ENCODE peak calls at places on chromosomes 3 and 15, in nine cellular contexts. C is right atrium auricular region; Z is IMR-90; R is CD8-positive, alpha-beta memory T cell; A is stimulated activated CD8-positive, alpha-beta memory T cell treated with anti-CD3 and anti-CD28 coated beads, Interleukin-2, amount 100 ng/mL, for 48 hours; F is cardiac muscle cell; D is amygdala; B is activated B cell treated with CpG ODN at 0.5 μM for 24 hours; V is renal cortical epithelial cell. S is an unnamed sample.

GRCh38 chr3:141279074-141279945 is 47.7 kb downstream of the PXYLP1 start:
- DNase-seq in C (peak), Z (peak), R (no peak), A (no peak), F (peak), D (no peak), B (no peak), V (peak), S (no peak)

GRCh38 chr15:41876689-41877088 is 17.2 kb downstream of the SPTBN5 start:
- DNase-seq in C (no peak), Z (no peak), R (no peak), A (no peak), F (no peak), D (no peak), B (no peak), V (no peak), S (no peak)

GRCh38 chr15:62883938-62884479 is 158.5 kb upstream of the TPM1 start:
- DNase-seq in C (no peak), Z (peak), R (no peak), A (no peak), F (no peak), D (no peak), B (no peak), V (no peak), S (no peak)

GRCh38 chr3:31170932-31171670 is 276.6 kb upstream of the GADL1 start:
- DNase-seq in C (no peak), Z (peak), R (no peak), A (no peak), F (no peak), D (no peak), B (no peak), V (peak), S (no peak)

GRCh38 chr3:128946411-128946810 is 47.5 kb downstream of the CFAP92 start:
- DNase-seq in C (no peak), Z (peak), R (no peak), A (no peak), F (no peak), D (no peak), B (no peak), V (no peak), S (no peak)

GRCh38 chr3:123282461-123282860 is 80.7 kb downstream of the SEC22A start:
- DNase-seq in C (peak), Z (no peak), R (no peak), A (no peak), F (no peak), D (no peak), B (no peak), V (no peak), S (no peak)

GRCh38 chr3:25901796-25902195 is 111.9 kb downstream of the OXSM start:
- DNase-seq in C (no peak), Z (no peak), R (no peak), A (no peak), F (no peak), D (no peak), B (no peak), V (no peak), S (no peak)

GRCh38 chr15:77035584-77035983 is 35.3 kb downstream of the TSPAN3 start:
- DNase-seq in C (peak), Z (no peak), R (no peak), A (no peak), F (no peak), D (no peak), B (no peak), V (no peak), S (no peak)

GRCh38 chr3:69558912-69559311 is 173.0 kb upstream of the FRMD4B start:
- DNase-seq in C (peak), Z (no peak), R (no peak), A (no peak), F (no peak), D (no peak), B (no peak), V (peak), S (no peak)

GRCh38 chr3:152505926-152506325 is 237.2 kb downstream of the MBNL1 start:
- DNase-seq in C (no peak), Z (no peak), R (no peak), A (peak), F (no peak), D (no peak), B (no peak), V (no peak), S (no peak)

GRCh38 chr3:194995334-194995733 is 275.6 kb downstream of the XXYLT1 start:
- DNase-seq in C (no peak), Z (no peak), R (no peak), A (no peak), F (no peak), D (no peak), B (no peak), V (no peak), S (no peak)

GRCh38 chr15:98760112-98760826 is 111.9 kb downstream of the IGF1R start:
- DNase-seq in C (no peak), Z (no peak), R (no peak), A (no peak), F (no peak), D (no peak), B (no peak), V (no peak), S (no peak)

GRCh38 chr3:197154-197855 is 742 bp downstream of the CHL1 start:
- DNase-seq in C (no peak), Z (no peak), R (no peak), A (no peak), F (peak), D (no peak), B (peak), V (no peak), S (no peak)

GRCh38 chr3:129467934-129468333 is 27.9 kb downstream of the IFT122 start:
- DNase-seq in C (no peak), Z (no peak), R (no peak), A (no peak), F (no peak), D (no peak), B (no peak), V (no peak), S (no peak)

GRCh38 chr15:49155834-49156627 is 632 bp upstream of the COPS2 start:
- DNase-seq in C (no peak), Z (peak), R (no peak), A (no peak), F (peak), D (no peak), B (no peak), V (no peak), S (no peak)

GRCh38 chr3:113685956-113686721 is 10.3 kb downstream of the USF3 start:
- DNase-seq in C (no peak), Z (peak), R (no peak), A (no peak), F (no peak), D (no peak), B (no peak), V (peak), S (no peak)

GRCh38 chr3:98712726-98713125 is 50.4 kb upstream of the ST3GAL6 start:
- DNase-seq in C (no peak), Z (no peak), R (no peak), A (no peak), F (no peak), D (no peak), B (no peak), V (no peak), S (no peak)

GRCh38 chr3:129619726-129620162 is 13.3 kb upstream of the PLXND1 start:
- DNase-seq in C (no peak), Z (no peak), R (peak), A (no peak), F (no peak), D (no peak), B (peak), V (no peak), S (no peak)

GRCh38 chr15:67049351-67050044 is 15.9 kb upstream of the SMAD3 start:
- DNase-seq in C (no peak), Z (peak), R (no peak), A (no peak), F (no peak), D (no peak), B (no peak), V (peak), S (no peak)

GRCh38 chr3:128679338-128679737 is 28.7 kb upstream of the RPN1 start:
- DNase-seq in C (no peak), Z (no peak), R (no peak), A (no peak), F (no peak), D (no peak), B (no peak), V (no peak), S (no peak)

GRCh38 chr3:126133606-126134005 is 46.8 kb downstream of the ALDH1L1 start:
- DNase-seq in C (no peak), Z (no peak), R (peak), A (no peak), F (no peak), D (no peak), B (peak), V (no peak), S (no peak)

GRCh38 chr15:91926871-91927270 is 73.4 kb downstream of the SLCO3A1 start:
- DNase-seq in C (no peak), Z (no peak), R (no peak), A (no peak), F (peak), D (no peak), B (no peak), V (no peak), S (no peak)

GRCh38 chr3:8970971-8971589 is 7.8 kb upstream of the RAD18 start:
- DNase-seq in C (peak), Z (peak), R (peak), A (peak), F (peak), D (peak), B (peak), V (peak), S (peak)

GRCh38 chr15:78097667-78098066 is 5.3 kb downstream of the SH2D7 start:
- DNase-seq in C (no peak), Z (no peak), R (peak), A (no peak), F (no peak), D (no peak), B (no peak), V (no peak), S (no peak)

GRCh38 chr3:174973465-174973864 is 114.3 kb downstream of the NAALADL2 start:
- DNase-seq in C (no peak), Z (no peak), R (no peak), A (no peak), F (no peak), D (no peak), B (no peak), V (no peak), S (no peak)

GRCh38 chr3:52063026-52063723 is 6.8 kb upstream of the DUSP7 start:
- DNase-seq in C (no peak), Z (no peak), R (no peak), A (no peak), F (no peak), D (no peak), B (no peak), V (no peak), S (no peak)

GRCh38 chr3:81170298-81170697 is 591.1 kb downstream of the GBE1 start:
- DNase-seq in C (no peak), Z (no peak), R (no peak), A (no peak), F (no peak), D (no peak), B (no peak), V (no peak), S (no peak)

GRCh38 chr3:184186184-184186901 is at the start of gene ABCF3:
- DNase-seq in C (peak), Z (peak), R (no peak), A (no peak), F (no peak), D (no peak), B (no peak), V (peak), S (no peak)

GRCh38 chr3:45786801-45787495 is 9.4 kb downstream of the SLC6A20 start:
- DNase-seq in C (peak), Z (no peak), R (no peak), A (no peak), F (no peak), D (no peak), B (no peak), V (no peak), S (no peak)

GRCh38 chr15:56733131-56734012 is at the start of gene ZNF280D:
- DNase-seq in C (peak), Z (peak), R (peak), A (peak), F (peak), D (peak), B (peak), V (peak), S (peak)

GRCh38 chr3:100665230-100665629 is 44.1 kb upstream of the TFG start:
- DNase-seq in C (no peak), Z (no peak), R (no peak), A (peak), F (no peak), D (no peak), B (no peak), V (no peak), S (no peak)

GRCh38 chr15:98626153-98626552 is 22.2 kb upstream of the IGF1R start:
- DNase-seq in C (no peak), Z (no peak), R (no peak), A (no peak), F (no peak), D (no peak), B (no peak), V (no peak), S (no peak)

GRCh38 chr15:51267714-51268105 is 70.7 kb downstream of the CYP19A1 start:
- DNase-seq in C (no peak), Z (no peak), R (no peak), A (no peak), F (peak), D (no peak), B (no peak), V (no peak), S (peak)

GRCh38 chr3:149453140-149453805 is 21.2 kb upstream of the TM4SF4 start:
- DNase-seq in C (no peak), Z (no peak), R (no peak), A (no peak), F (no peak), D (no peak), B (no peak), V (no peak), S (no peak)

GRCh38 chr3:51931756-51932155 is 9.9 kb downstream of the RRP9 start:
- DNase-seq in C (peak), Z (no peak), R (no peak), A (no peak), F (no peak), D (no peak), B (no peak), V (no peak), S (no peak)

GRCh38 chr3:56796202-56796601 is 5.5 kb downstream of the ARHGEF3 start:
- DNase-seq in C (no peak), Z (peak), R (no peak), A (no peak), F (no peak), D (no peak), B (no peak), V (no peak), S (no peak)

GRCh38 chr3:70820397-70820796 is 508.0 kb upstream of the MDFIC2 start:
- DNase-seq in C (no peak), Z (no peak), R (no peak), A (no peak), F (no peak), D (no peak), B (no peak), V (no peak), S (no peak)

GRCh38 chr15:36658905-36659304 is 79.5 kb downstream of the CDIN1 start:
- DNase-seq in C (no peak), Z (no peak), R (no peak), A (no peak), F (no peak), D (no peak), B (no peak), V (no peak), S (no peak)

GRCh38 chr3:54882114-54882833 is 45.6 kb downstream of the LRTM1 start:
- DNase-seq in C (no peak), Z (peak), R (no peak), A (no peak), F (no peak), D (no peak), B (no peak), V (peak), S (no peak)

S was measured in hippocampal formation.